ENCODE peak calls at places on chromosome 16, in ten cellular contexts. D is CD4-positive, alpha-beta T cell; I is right lobe of liver; J is C1 segment of cervical spinal cord; X is A549; U is WTC11; T is thoracic aorta; Q is NCI-H1436; A is NCI-H460; R is NCI-H1417. B is an unnamed sample.

GRCh38 chr16:85017151-85017550 is 5.8 kb upstream of the ZDHHC7 start:
- DNase-seq in T (no peak), I (no peak), D (no peak), A (no peak), X (no peak), Q (no peak), U (no peak), J (no peak), R (no peak), B (no peak)

GRCh38 chr16:56939801-56940200 is 7.9 kb downstream of the HERPUD1 start:
- DNase-seq in Q (peak), X (no peak), T (no peak), J (no peak), A (no peak), R (peak), U (no peak), D (no peak), I (no peak), B (no peak)

GRCh38 chr16:89054261-89054661 is 39.4 kb upstream of the ACSF3 start:
- DNase-seq in T (no peak), D (no peak), J (no peak), R (no peak), I (no peak), Q (no peak), A (no peak), X (no peak), U (no peak), B (no peak)

GRCh38 chr16:31350275-31351005 is 4.5 kb upstream of the ITGAX start:
- DNase-seq in Q (no peak), X (no peak), U (no peak), D (no peak), J (no peak), A (no peak), T (no peak), I (no peak), R (no peak), B (no peak)

GRCh38 chr16:88010343-88010970 is 59.2 kb downstream of the BANP start:
- DNase-seq in T (no peak), X (no peak), Q (no peak), U (no peak), D (no peak), A (no peak), R (no peak), I (no peak), J (no peak), B (no peak)

GRCh38 chr16:49504023-49504364 is 130.4 kb downstream of the C16orf78 start:
- DNase-seq in D (no peak), T (no peak), A (no peak), I (no peak), J (no peak), R (no peak), U (no peak), X (no peak), Q (no peak), B (no peak)

GRCh38 chr16:89971495-89972243 is 23.1 kb downstream of the DEF8 start:
- DNase-seq in R (peak), J (no peak), T (no peak), X (no peak), I (peak), Q (no peak), D (no peak), A (no peak), U (peak), B (peak)

GRCh38 chr16:27245276-27246231 is 23.0 kb downstream of the NSMCE1 start:
- DNase-seq in U (no peak), A (peak), D (no peak), T (no peak), I (no peak), J (no peak), Q (no peak), R (no peak), X (peak), B (no peak)

GRCh38 chr16:89949756-89950155 is 1.2 kb downstream of the DEF8 start:
- DNase-seq in J (no peak), U (no peak), T (no peak), Q (no peak), R (no peak), X (no peak), D (no peak), I (no peak), A (no peak), B (no peak)

GRCh38 chr16:3766177-3766576 is 48.9 kb upstream of the TRAP1 start:
- DNase-seq in R (no peak), Q (no peak), T (no peak), A (no peak), J (no peak), U (no peak), D (no peak), X (no peak), I (no peak), B (no peak)

GRCh38 chr16:27432600-27432957 is 30.6 kb downstream of the IL21R start:
- DNase-seq in Q (no peak), D (no peak), T (no peak), U (no peak), R (no peak), A (no peak), X (no peak), J (no peak), I (no peak), B (peak)

GRCh38 chr16:68091604-68092261 is 6.6 kb downstream of the NFATC3 start:
- DNase-seq in R (peak), Q (peak), J (no peak), T (no peak), A (no peak), U (no peak), I (no peak), X (peak), D (no peak), B (no peak)

GRCh38 chr16:89377446-89377838 is 112.9 kb downstream of the ANKRD11 start:
- DNase-seq in J (no peak), U (no peak), X (no peak), Q (no peak), T (no peak), A (no peak), I (no peak), D (no peak), R (no peak), B (no peak)

GRCh38 chr16:68644303-68644702 is 807 bp upstream of the CDH3 start:
- DNase-seq in J (no peak), X (no peak), Q (no peak), R (no peak), A (no peak), T (no peak), U (peak), I (no peak), D (no peak), B (no peak)

GRCh38 chr16:55532227-55532626 is 23.4 kb downstream of the LPCAT2 start:
- DNase-seq in A (no peak), T (no peak), Q (no peak), J (no peak), D (no peak), R (no peak), U (no peak), I (no peak), X (no peak), B (no peak)

GRCh38 chr16:22355487-22355908 is 18.9 kb downstream of the CDR2 start:
- DNase-seq in I (no peak), Q (no peak), D (no peak), A (no peak), T (no peak), X (no peak), J (no peak), U (no peak), R (no peak), B (no peak)

GRCh38 chr16:79653337-79654000 is 52.9 kb upstream of the MAF start:
- DNase-seq in U (no peak), D (no peak), J (no peak), R (peak), T (no peak), Q (peak), I (peak), A (no peak), X (no peak), B (no peak)

GRCh38 chr16:8921626-8921984 is 39.5 kb downstream of the LITAFD start:
- DNase-seq in X (no peak), R (no peak), J (no peak), D (no peak), I (no peak), T (no peak), A (no peak), U (no peak), Q (no peak), B (no peak)

GRCh38 chr16:3640632-3641501 is 13.6 kb upstream of the DNASE1 start:
- DNase-seq in R (no peak), X (no peak), A (no peak), U (peak), Q (no peak), I (no peak), D (no peak), T (no peak), J (no peak), B (no peak)

GRCh38 chr16:64545769-64546168 is 576.1 kb downstream of the CDH11 start:
- DNase-seq in T (no peak), R (no peak), I (no peak), D (no peak), U (no peak), J (no peak), A (no peak), Q (no peak), X (no peak), B (no peak)

GRCh38 chr16:67917140-67917851 is 14.4 kb downstream of the CTRL start:
- DNase-seq in R (peak), X (no peak), I (no peak), Q (no peak), D (no peak), T (no peak), U (no peak), J (no peak), A (no peak), B (no peak)

GRCh38 chr16:4297480-4297879 is 18.4 kb upstream of the GLIS2 start:
- DNase-seq in I (no peak), Q (no peak), J (no peak), U (no peak), T (no peak), D (no peak), X (no peak), R (no peak), A (no peak), B (no peak)

GRCh38 chr16:83345846-83346245 is 461.9 kb upstream of the HSBP1 start:
- DNase-seq in J (no peak), T (no peak), X (no peak), A (no peak), D (no peak), Q (no peak), U (no peak), I (no peak), R (peak), B (no peak)

GRCh38 chr16:4801051-4801961 is 1.1 kb downstream of the ROGDI start:
- DNase-seq in U (no peak), J (no peak), D (no peak), Q (no peak), A (no peak), T (no peak), X (no peak), R (no peak), I (no peak), B (no peak)

GRCh38 chr16:78137782-78138616 is 38.5 kb downstream of the WWOX start:
- DNase-seq in U (no peak), X (no peak), I (no peak), J (no peak), Q (no peak), R (no peak), D (no peak), T (no peak), A (no peak), B (no peak)

GRCh38 chr16:14362774-14363371 is 267.2 kb downstream of the PARN start:
- DNase-seq in X (no peak), I (no peak), A (no peak), U (no peak), T (no peak), R (no peak), Q (no peak), D (no peak), J (no peak), B (no peak)

GRCh38 chr16:649646-650045 is 481 bp downstream of the WDR90 start:
- DNase-seq in A (no peak), R (no peak), T (no peak), X (no peak), U (no peak), J (no peak), D (no peak), Q (no peak), I (no peak), B (no peak)

GRCh38 chr16:3101841-3102470 is 2.9 kb upstream of the ZSCAN10 start:
- DNase-seq in T (no peak), J (no peak), I (no peak), U (peak), A (no peak), R (peak), Q (no peak), X (no peak), D (no peak), B (peak)

GRCh38 chr16:14564881-14565687 is 65.0 kb downstream of the PARN start:
- DNase-seq in X (peak), R (no peak), T (no peak), Q (peak), J (no peak), A (no peak), I (no peak), D (no peak), U (no peak), B (no peak)

GRCh38 chr16:66369055-66369592 is 2.6 kb downstream of the CDH5 start:
- DNase-seq in U (no peak), T (no peak), R (no peak), X (no peak), Q (no peak), J (no peak), I (peak), D (no peak), A (no peak), B (peak)

GRCh38 chr16:51134269-51134812 is 16.7 kb downstream of the SALL1 start:
- DNase-seq in T (no peak), X (no peak), I (no peak), U (peak), A (no peak), D (no peak), J (no peak), Q (no peak), R (no peak), B (peak)

GRCh38 chr16:48099455-48099854 is 56.3 kb downstream of the ABCC12 start:
- DNase-seq in R (no peak), T (no peak), Q (no peak), J (no peak), U (peak), I (no peak), A (no peak), X (peak), D (no peak), B (no peak)

GRCh38 chr16:67723151-67723915 is 4.2 kb upstream of the GFOD2 start:
- DNase-seq in Q (no peak), I (no peak), T (no peak), U (no peak), R (no peak), X (no peak), A (no peak), J (no peak), D (no peak), B (no peak)

GRCh38 chr16:2156025-2156848 is 655 bp downstream of the TRAF7 start:
- DNase-seq in Q (no peak), A (no peak), I (no peak), D (no peak), R (no peak), T (no peak), X (no peak), J (no peak), U (no peak), B (no peak)

GRCh38 chr16:69938981-69939820 is 11.9 kb upstream of the CLEC18A start:
- DNase-seq in X (no peak), J (no peak), T (no peak), U (no peak), Q (no peak), A (no peak), I (no peak), D (no peak), R (no peak), B (no peak)

GRCh38 chr16:23014592-23014991 is 134.7 kb downstream of the USP31 start:
- DNase-seq in J (no peak), X (peak), D (no peak), A (no peak), Q (no peak), T (no peak), R (no peak), U (no peak), I (no peak), B (no peak)

GRCh38 chr16:53787423-53787822 is 83.5 kb downstream of the FTO start:
- DNase-seq in Q (no peak), T (no peak), U (no peak), J (no peak), A (no peak), X (no peak), R (no peak), I (no peak), D (no peak), B (no peak)

B was measured in endothelial cell.